ENCODE peak calls at places on chromosomes 11 and 22, in five cellular contexts. B, W, F, U and J are unnamed samples.

GRCh38 chr11:121722431-121723256 is 269.9 kb upstream of the SORL1-AS1 start:
- DNase-seq in B (peak; percentile 90), W (peak; percentile 87), F (peak; percentile 87), U (no peak), J (no peak)

GRCh38 chr11:22926341-22926740 is 66.1 kb upstream of the CCDC179 start:
- DNase-seq in B (no peak), W (no peak), F (no peak), U (no peak), J (no peak)

GRCh38 chr22:46149493-46149997 is 781 bp upstream of the PPARA start:
- DNase-seq in B (peak; percentile 51), W (no peak), F (peak; percentile 54), U (peak; percentile 45), J (peak; percentile 27)

GRCh38 chr11:128941573-128942271 is 949 bp downstream of the TP53AIP1 start:
- DNase-seq in B (no peak), W (no peak), F (no peak), U (no peak), J (no peak)

GRCh38 chr11:118207079-118207478 is 17.7 kb downstream of the JAML start:
- DNase-seq in B (no peak), W (no peak), F (no peak), U (no peak), J (no peak)

GRCh38 chr11:107196732-107197131 is 178.5 kb upstream of the GUCY1A2 start:
- DNase-seq in B (no peak), W (peak; percentile 97), F (no peak), U (no peak), J (no peak)

GRCh38 chr11:59574467-59574866 is 41.1 kb downstream of the OSBP start:
- DNase-seq in B (no peak), W (no peak), F (peak; percentile 28), U (no peak), J (no peak)

GRCh38 chr11:12016246-12016645 is 7.8 kb upstream of the DKK3 start:
- DNase-seq in B (no peak), W (no peak), F (no peak), U (no peak), J (no peak)

GRCh38 chr11:27209562-27210005 is 153.4 kb downstream of the CCDC34 start:
- DNase-seq in B (peak; percentile 64), W (peak; percentile 80), F (peak; percentile 95), U (no peak), J (no peak)

GRCh38 chr11:86954288-86955110 is 696 bp downstream of the FZD4 start:
- DNase-seq in B (peak; percentile 45), W (no peak), F (peak; percentile 59), U (no peak), J (no peak)

GRCh38 chr22:50340157-50340879 is 2.8 kb upstream of the PPP6R2 start:
- DNase-seq in B (no peak), W (peak; percentile 70), F (peak; percentile 34), U (no peak), J (no peak)

GRCh38 chr22:20435436-20436308 is 2.0 kb downstream of the SCARF2 start:
- DNase-seq in B (no peak), W (no peak), F (no peak), U (no peak), J (no peak)
- H3K4me3 ChIP-seq in B (peak overlapping the region; percentile 78), W (peak overlapping the region; percentile 91), F (peak overlapping the region; percentile 95), U (no peak overlapping the region), J (peak overlapping the region; percentile 45)

GRCh38 chr22:17629167-17629489 is 579 bp upstream of the ATP6V1E1 start:
- DNase-seq in B (no peak), W (no peak), F (peak; percentile 10), U (no peak), J (no peak)

GRCh38 chr22:17628304-17629166 is at the start of gene ATP6V1E1:
- DNase-seq in B (peak; percentile 97), W (peak; percentile 94), F (peak; percentile 99), U (peak; percentile 96), J (peak; percentile 93)

GRCh38 chr22:17631076-17631565 is 2.6 kb upstream of the ATP6V1E1 start:
- DNase-seq in B (no peak), W (no peak), F (no peak), U (no peak), J (no peak)

GRCh38 chr22:17629646-17630045 is 1.1 kb upstream of the ATP6V1E1 start:
- DNase-seq in B (no peak), W (no peak), F (no peak), U (no peak), J (no peak)

DNA sequence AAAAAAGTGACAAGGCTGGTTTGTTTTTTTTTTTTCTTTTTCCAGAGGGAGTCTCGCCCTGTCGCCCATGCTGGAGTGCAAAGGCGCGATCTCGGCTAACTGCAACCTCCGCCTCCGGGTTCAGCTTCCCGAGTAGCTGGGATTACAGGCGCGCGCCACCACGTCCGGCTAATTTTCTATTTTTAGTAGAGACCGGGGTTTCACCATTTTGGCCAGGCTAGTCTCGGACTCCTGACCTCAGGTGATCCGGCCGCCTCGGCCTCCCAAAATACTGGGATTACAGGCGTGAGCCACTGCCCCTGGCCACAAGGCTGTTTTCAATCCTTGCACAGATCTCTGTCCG is 617 bp downstream of the ATP6V1E1 start:
- DNase-seq in B (no peak), W (no peak), F (peak; percentile 31), U (no peak), J (no peak)
- H3K27ac ChIP-seq in B (peak overlapping the region; percentile 93), W (peak overlapping the region; percentile 83), F (peak overlapping the region; percentile 91), U (peak overlapping the region; percentile 97), J (peak overlapping the region; percentile 96)

GRCh38 chr11:77074205-77074604 is 7.4 kb downstream of the CAPN5 start:
- DNase-seq in B (no peak), W (no peak), F (no peak), U (no peak), J (no peak)

GRCh38 chr11:77074626-77075221 is 8.0 kb downstream of the CAPN5 start:
- DNase-seq in B (no peak), W (no peak), F (no peak), U (no peak), J (no peak)

GRCh38 chr11:77072851-77073327 is 6.1 kb downstream of the CAPN5 start:
- DNase-seq in B (no peak), W (no peak), F (no peak), U (no peak), J (no peak)

GRCh38 chr11:77073328-77074001 is 6.7 kb downstream of the CAPN5 start:
- DNase-seq in B (peak; percentile 96), W (peak; percentile 45), F (peak; percentile 99), U (no peak), J (no peak)

GRCh38 chr11:77075425-77075905 is 8.7 kb downstream of the CAPN5 start:
- DNase-seq in B (no peak), W (no peak), F (no peak), U (no peak), J (no peak)
- H3K4me1 ChIP-seq in B (no peaks in the 10 kb centered on the region), W (peaks cover 25% of the 10 kb centered on the region), F (peaks cover 35% of the 10 kb centered on the region), U (no peaks in the 10 kb centered on the region), J (no peaks in the 10 kb centered on the region)

GRCh38 chr11:45373506-45373905 is 87.4 kb upstream of the SYT13 start:
- DNase-seq in B (no peak), W (no peak), F (no peak), U (no peak), J (no peak)

GRCh38 chr11:45369294-45369693 is 83.2 kb upstream of the SYT13 start:
- DNase-seq in B (no peak), W (no peak), F (no peak), U (no peak), J (no peak)

GRCh38 chr11:45368697-45369096 is 82.6 kb upstream of the SYT13 start:
- DNase-seq in B (no peak), W (no peak), F (no peak), U (no peak), J (no peak)

GRCh38 chr11:45374130-45374529 is 88.0 kb upstream of the SYT13 start:
- DNase-seq in B (no peak), W (no peak), F (no peak), U (no peak), J (no peak)

GRCh38 chr11:45371251-45371749 is 85.2 kb upstream of the SYT13 start:
- DNase-seq in B (peak; percentile 50), W (peak; percentile 48), F (peak; percentile 72), U (peak; percentile 53), J (peak; percentile 52)
- H3K4me3 ChIP-seq in B (no peak overlapping the region), W (no peak overlapping the region), F (no peak overlapping the region), U (no peak overlapping the region), J (no peak overlapping the region)

DNA sequence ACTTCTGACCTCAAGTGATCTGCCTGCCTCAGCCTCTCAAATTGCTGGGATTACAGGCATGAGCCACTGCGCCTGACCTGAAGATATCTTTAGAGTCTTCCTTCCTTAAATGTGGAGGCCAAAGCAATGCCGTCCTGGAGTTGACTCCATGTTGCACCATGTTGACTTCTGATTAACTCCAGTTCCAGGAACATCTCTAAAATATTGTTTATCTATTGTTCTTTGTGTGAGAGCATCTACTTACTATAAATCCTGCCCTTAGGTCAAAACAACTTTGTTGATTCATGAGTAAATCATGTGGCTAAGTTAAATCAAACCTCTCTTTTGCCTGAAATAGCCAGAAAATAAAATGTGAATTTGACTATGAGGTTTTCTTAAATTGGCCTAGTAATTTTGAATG is 56.6 kb upstream of the CAPRIN1 start:
- DNase-seq in B (no peak), W (no peak), F (no peak), U (no peak), J (no peak)
- H3K27ac ChIP-seq in B (no peak overlapping the region), W (no peak overlapping the region), F (no peak overlapping the region), U (no peak overlapping the region), J (no peak overlapping the region)

DNA sequence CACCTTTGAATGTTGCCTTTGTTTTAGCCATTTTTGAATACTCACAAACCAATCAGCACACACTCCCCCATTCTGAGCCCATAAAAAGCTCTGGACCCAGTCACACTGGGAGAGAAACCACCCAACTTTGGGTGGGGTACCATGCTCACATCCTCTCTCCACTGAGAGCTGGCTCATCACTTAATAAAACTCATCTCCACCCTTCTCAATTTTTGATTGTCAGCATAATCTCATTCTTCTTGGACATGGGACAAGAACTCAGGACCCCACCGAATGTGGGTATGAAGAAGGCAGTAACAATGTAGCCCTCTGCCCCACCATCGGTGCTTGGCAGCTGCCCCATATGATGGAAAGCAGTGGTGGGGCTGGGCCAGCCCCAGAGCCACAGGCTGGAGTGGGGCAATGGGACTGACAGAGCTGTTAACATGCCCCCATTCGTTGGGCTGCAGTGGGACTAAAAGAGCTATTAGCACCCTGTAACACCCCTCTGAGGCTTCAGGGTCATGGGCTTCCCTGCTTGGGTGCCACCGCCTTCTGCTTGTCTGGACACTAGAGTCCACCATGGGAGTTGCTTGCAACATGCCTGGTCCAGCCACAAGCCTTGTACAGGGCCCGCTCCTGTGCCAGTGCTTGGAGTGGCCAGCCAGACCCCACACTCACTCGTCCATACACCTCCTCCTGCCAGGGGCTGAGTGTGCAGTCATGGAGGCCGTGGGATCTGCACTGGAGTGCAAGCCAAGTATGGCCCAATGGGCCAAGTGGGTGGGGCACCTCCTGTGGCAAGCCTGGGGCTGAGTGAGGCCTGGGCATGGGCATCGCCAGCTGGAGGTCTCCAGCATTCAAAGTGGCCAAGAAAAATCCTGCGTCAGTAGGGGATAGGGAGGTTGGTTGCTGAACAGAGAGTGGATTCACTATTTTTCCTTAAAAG is 471.1 kb downstream of the TBC1D22A start:
- DNase-seq in B (no peak), W (no peak), F (no peak), U (no peak), J (no peak)
- H3K4me1 ChIP-seq in B (no peaks in the 10 kb centered on the region), W (no peaks in the 10 kb centered on the region), F (no peaks in the 10 kb centered on the region), U (no peaks in the 10 kb centered on the region), J (no peaks in the 10 kb centered on the region)

DNA sequence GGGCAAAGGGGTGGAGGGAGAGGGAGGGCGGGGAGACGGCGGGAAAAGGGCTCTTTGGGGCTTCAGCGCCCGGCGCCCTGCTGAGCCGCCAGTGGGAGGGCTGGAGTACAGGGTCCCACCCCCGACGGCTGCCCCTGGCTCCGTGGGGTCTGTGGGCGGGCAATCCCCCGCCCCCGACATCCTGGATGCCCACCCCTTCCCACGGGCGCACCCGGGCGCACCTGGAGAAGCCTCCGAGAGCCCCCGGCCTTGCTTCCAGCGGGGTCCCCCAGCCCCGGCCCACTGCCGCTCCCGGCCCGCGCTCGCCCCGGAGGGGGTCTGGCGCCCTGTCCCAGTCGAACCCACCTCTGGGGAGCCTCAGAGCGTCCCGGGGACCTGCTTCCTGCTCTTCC is 394 bp downstream of the CHRM4 start:
- DNase-seq in B (no peak), W (no peak), F (no peak), U (no peak), J (no peak)
- H3K4me3 ChIP-seq in B (peak overlapping the region; percentile 7), W (peak overlapping the region; percentile 58), F (no peak overlapping the region), U (no peak overlapping the region), J (no peak overlapping the region)